ENCODE peak calls at places on chromosome 15, in nine cellular contexts. One of them, this sample, is unnamed.

GRCh38 chr15:32982001-32982400 is 212.5 kb downstream of the FMN1 start:
- DNase-seq in body of pancreas: no peak
- DNase-seq in psoas muscle: no peak
- DNase-seq in stomach: no peak
- DNase-seq in heart right ventricle: no peak
- DNase-seq in CD8-positive, alpha-beta memory T cell: no peak
- DNase-seq in thoracic aorta: no peak
- DNase-seq in fibroblast of lung: no peak
- DNase-seq in lower lobe of right lung: no peak
- DNase-seq in this sample: no peak

GRCh38 chr15:86555939-86556725 is 476.5 kb downstream of the AGBL1 start:
- DNase-seq in stomach: no peak
- DNase-seq in CD8-positive, alpha-beta memory T cell: no peak
- DNase-seq in heart right ventricle: no peak
- DNase-seq in lower lobe of right lung: no peak
- DNase-seq in psoas muscle: no peak
- DNase-seq in fibroblast of lung: peak; percentile 48
- DNase-seq in thoracic aorta: no peak
- DNase-seq in body of pancreas: no peak
- DNase-seq in this sample: no peak

GRCh38 chr15:90340345-90340744 is 11.7 kb upstream of the ZNF774 start:
- DNase-seq in psoas muscle: no peak
- DNase-seq in body of pancreas: no peak
- DNase-seq in fibroblast of lung: no peak
- DNase-seq in stomach: no peak
- DNase-seq in heart right ventricle: no peak
- DNase-seq in CD8-positive, alpha-beta memory T cell: no peak
- DNase-seq in thoracic aorta: no peak
- DNase-seq in lower lobe of right lung: no peak
- DNase-seq in this sample: no peak

GRCh38 chr15:39000008-39000734 is 435.6 kb upstream of the RASGRP1 start:
- DNase-seq in lower lobe of right lung: no peak
- DNase-seq in psoas muscle: no peak
- DNase-seq in stomach: no peak
- DNase-seq in CD8-positive, alpha-beta memory T cell: no peak
- DNase-seq in thoracic aorta: no peak
- DNase-seq in fibroblast of lung: no peak
- DNase-seq in heart right ventricle: no peak
- DNase-seq in body of pancreas: no peak
- DNase-seq in this sample: no peak

GRCh38 chr15:49675051-49675450 is 54.2 kb downstream of the DTWD1 start:
- DNase-seq in CD8-positive, alpha-beta memory T cell: no peak
- DNase-seq in heart right ventricle: no peak
- DNase-seq in stomach: no peak
- DNase-seq in fibroblast of lung: peak; percentile 88
- DNase-seq in lower lobe of right lung: no peak
- DNase-seq in body of pancreas: no peak
- DNase-seq in psoas muscle: no peak
- DNase-seq in thoracic aorta: no peak
- DNase-seq in this sample: peak; percentile 80

GRCh38 chr15:28935316-28935715 is 49.5 kb downstream of the APBA2 start:
- DNase-seq in stomach: no peak
- DNase-seq in fibroblast of lung: no peak
- DNase-seq in lower lobe of right lung: no peak
- DNase-seq in thoracic aorta: no peak
- DNase-seq in heart right ventricle: no peak
- DNase-seq in body of pancreas: no peak
- DNase-seq in psoas muscle: no peak
- DNase-seq in CD8-positive, alpha-beta memory T cell: peak; percentile 12
- DNase-seq in this sample: no peak

GRCh38 chr15:66390670-66391069 is 4.0 kb downstream of the MAP2K1 start:
- DNase-seq in thoracic aorta: no peak
- DNase-seq in CD8-positive, alpha-beta memory T cell: no peak
- DNase-seq in fibroblast of lung: no peak
- DNase-seq in body of pancreas: peak; percentile 59
- DNase-seq in heart right ventricle: no peak
- DNase-seq in stomach: no peak
- DNase-seq in psoas muscle: no peak
- DNase-seq in lower lobe of right lung: no peak
- DNase-seq in this sample: no peak

GRCh38 chr15:59138243-59138642 is 33.3 kb downstream of the CCNB2 start:
- DNase-seq in stomach: peak; percentile 50
- DNase-seq in lower lobe of right lung: peak; percentile 69
- DNase-seq in thoracic aorta: no peak
- DNase-seq in psoas muscle: peak; percentile 29
- DNase-seq in CD8-positive, alpha-beta memory T cell: peak; percentile 15
- DNase-seq in body of pancreas: peak; percentile 36
- DNase-seq in heart right ventricle: peak; percentile 40
- DNase-seq in fibroblast of lung: peak; percentile 25
- DNase-seq in this sample: peak; percentile 3

GRCh38 chr15:78682013-78682651 is 41.1 kb upstream of the CHRNB4 start:
- DNase-seq in stomach: no peak
- DNase-seq in heart right ventricle: no peak
- DNase-seq in CD8-positive, alpha-beta memory T cell: no peak
- DNase-seq in thoracic aorta: no peak
- DNase-seq in body of pancreas: no peak
- DNase-seq in psoas muscle: no peak
- DNase-seq in lower lobe of right lung: no peak
- DNase-seq in fibroblast of lung: no peak
- DNase-seq in this sample: no peak

GRCh38 chr15:78680416-78681068 is 39.5 kb upstream of the CHRNB4 start:
- DNase-seq in thoracic aorta: no peak
- DNase-seq in lower lobe of right lung: peak; percentile 48
- DNase-seq in psoas muscle: no peak
- DNase-seq in stomach: no peak
- DNase-seq in body of pancreas: no peak
- DNase-seq in heart right ventricle: no peak
- DNase-seq in fibroblast of lung: no peak
- DNase-seq in CD8-positive, alpha-beta memory T cell: no peak
- DNase-seq in this sample: no peak

GRCh38 chr15:78679089-78679511 is 38.1 kb upstream of the CHRNB4 start:
- DNase-seq in heart right ventricle: no peak
- DNase-seq in fibroblast of lung: no peak
- DNase-seq in body of pancreas: no peak
- DNase-seq in CD8-positive, alpha-beta memory T cell: no peak
- DNase-seq in stomach: no peak
- DNase-seq in thoracic aorta: no peak
- DNase-seq in psoas muscle: no peak
- DNase-seq in lower lobe of right lung: no peak
- DNase-seq in this sample: no peak

GRCh38 chr15:78682693-78683410 is 41.8 kb upstream of the CHRNB4 start:
- DNase-seq in fibroblast of lung: no peak
- DNase-seq in heart right ventricle: no peak
- DNase-seq in thoracic aorta: no peak
- DNase-seq in body of pancreas: no peak
- DNase-seq in lower lobe of right lung: no peak
- DNase-seq in CD8-positive, alpha-beta memory T cell: no peak
- DNase-seq in stomach: no peak
- DNase-seq in psoas muscle: no peak
- DNase-seq in this sample: no peak

DNA sequence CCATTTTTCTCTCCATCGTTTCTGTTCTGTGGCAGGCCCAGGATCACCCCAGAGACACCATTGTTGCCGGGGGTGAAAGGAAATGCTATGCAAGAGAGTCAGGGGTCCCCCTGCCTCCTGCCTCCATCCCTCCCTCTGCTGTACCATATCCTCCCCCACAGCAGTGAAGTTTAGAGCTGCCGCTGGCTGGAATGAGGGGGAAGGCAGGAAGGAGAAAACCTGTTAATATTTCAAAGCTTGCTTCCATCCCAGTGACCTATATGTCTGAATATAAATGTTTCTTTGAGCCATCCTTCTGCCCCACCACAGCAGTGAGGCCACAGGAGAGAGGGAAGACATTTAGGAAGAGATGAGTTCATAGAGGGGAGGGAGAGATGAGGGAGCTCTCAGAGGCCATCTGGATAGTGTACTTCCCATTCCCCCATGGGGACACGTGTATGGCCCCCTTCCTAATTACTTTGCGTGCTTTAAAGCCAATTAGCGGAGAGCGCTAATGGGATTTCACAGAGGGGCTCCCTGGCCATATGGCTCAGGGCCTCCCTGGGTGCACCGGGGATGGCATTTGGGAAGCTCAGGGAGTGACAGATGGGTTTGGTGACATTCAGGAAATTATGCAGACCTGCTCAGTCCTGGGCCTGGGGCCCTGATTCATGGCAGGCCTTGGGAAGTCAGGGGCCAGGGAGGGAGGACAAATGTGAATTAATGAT is 40.4 kb upstream of the CHRNB4 start:
- DNase-seq in psoas muscle: no peak
- DNase-seq in fibroblast of lung: no peak
- DNase-seq in CD8-positive, alpha-beta memory T cell: no peak
- DNase-seq in body of pancreas: no peak
- DNase-seq in thoracic aorta: no peak
- DNase-seq in heart right ventricle: no peak
- DNase-seq in stomach: no peak
- DNase-seq in lower lobe of right lung: no peak
- DNase-seq in this sample: no peak
- H3K4me1 ChIP-seq in psoas muscle: peaks cover 4% of the 10 kb centered on the region
- H3K4me1 ChIP-seq in fibroblast of lung: no peaks in the 10 kb centered on the region
- H3K4me1 ChIP-seq in CD8-positive, alpha-beta memory T cell: no peaks in the 10 kb centered on the region
- H3K4me1 ChIP-seq in body of pancreas: no peaks in the 10 kb centered on the region
- H3K4me1 ChIP-seq in thoracic aorta: no peaks in the 10 kb centered on the region
- H3K4me1 ChIP-seq in heart right ventricle: no peaks in the 10 kb centered on the region
- H3K4me1 ChIP-seq in stomach: no peaks in the 10 kb centered on the region
- H3K4me1 ChIP-seq in lower lobe of right lung: no peaks in the 10 kb centered on the region
- H3K4me1 ChIP-seq in this sample: peaks cover 2% of the 10 kb centered on the region

GRCh38 chr15:99324082-99324620 is 72.9 kb downstream of the LRRC28 start:
- DNase-seq in thoracic aorta: no peak
- DNase-seq in fibroblast of lung: peak; percentile 95
- DNase-seq in psoas muscle: peak; percentile 23
- DNase-seq in heart right ventricle: no peak
- DNase-seq in CD8-positive, alpha-beta memory T cell: no peak
- DNase-seq in stomach: no peak
- DNase-seq in lower lobe of right lung: no peak
- DNase-seq in body of pancreas: no peak
- DNase-seq in this sample: peak; percentile 93
- H3K4me1 ChIP-seq in thoracic aorta: peaks cover 25% of the 10 kb centered on the region
- H3K4me1 ChIP-seq in fibroblast of lung: no peaks in the 10 kb centered on the region
- H3K4me1 ChIP-seq in psoas muscle: peaks cover 62% of the 10 kb centered on the region
- H3K4me1 ChIP-seq in heart right ventricle: peaks cover 10% of the 10 kb centered on the region
- H3K4me1 ChIP-seq in CD8-positive, alpha-beta memory T cell: no peaks in the 10 kb centered on the region
- H3K4me1 ChIP-seq in stomach: no peaks in the 10 kb centered on the region
- H3K4me1 ChIP-seq in lower lobe of right lung: peaks cover 5% of the 10 kb centered on the region
- H3K4me1 ChIP-seq in body of pancreas: no peaks in the 10 kb centered on the region
- H3K4me1 ChIP-seq in this sample: peaks cover 5% of the 10 kb centered on the region

GRCh38 chr15:98854496-98854895 is 153.1 kb downstream of the PGPEP1L start:
- DNase-seq in fibroblast of lung: no peak
- DNase-seq in lower lobe of right lung: no peak
- DNase-seq in CD8-positive, alpha-beta memory T cell: no peak
- DNase-seq in heart right ventricle: no peak
- DNase-seq in psoas muscle: no peak
- DNase-seq in stomach: peak; percentile 57
- DNase-seq in body of pancreas: no peak
- DNase-seq in thoracic aorta: no peak
- DNase-seq in this sample: no peak

GRCh38 chr15:98855067-98855814 is 152.4 kb downstream of the PGPEP1L start:
- DNase-seq in heart right ventricle: no peak
- DNase-seq in lower lobe of right lung: no peak
- DNase-seq in CD8-positive, alpha-beta memory T cell: no peak
- DNase-seq in psoas muscle: no peak
- DNase-seq in stomach: no peak
- DNase-seq in body of pancreas: no peak
- DNase-seq in thoracic aorta: no peak
- DNase-seq in fibroblast of lung: no peak
- DNase-seq in this sample: no peak

GRCh38 chr15:98858610-98859023 is 149.0 kb downstream of the PGPEP1L start:
- DNase-seq in psoas muscle: no peak
- DNase-seq in heart right ventricle: no peak
- DNase-seq in stomach: no peak
- DNase-seq in body of pancreas: no peak
- DNase-seq in fibroblast of lung: no peak
- DNase-seq in thoracic aorta: no peak
- DNase-seq in lower lobe of right lung: no peak
- DNase-seq in CD8-positive, alpha-beta memory T cell: no peak
- DNase-seq in this sample: no peak

GRCh38 chr15:98855815-98856539 is 151.6 kb downstream of the PGPEP1L start:
- DNase-seq in psoas muscle: no peak
- DNase-seq in thoracic aorta: no peak
- DNase-seq in heart right ventricle: no peak
- DNase-seq in CD8-positive, alpha-beta memory T cell: no peak
- DNase-seq in lower lobe of right lung: no peak
- DNase-seq in body of pancreas: no peak
- DNase-seq in fibroblast of lung: no peak
- DNase-seq in stomach: no peak
- DNase-seq in this sample: no peak

DNA sequence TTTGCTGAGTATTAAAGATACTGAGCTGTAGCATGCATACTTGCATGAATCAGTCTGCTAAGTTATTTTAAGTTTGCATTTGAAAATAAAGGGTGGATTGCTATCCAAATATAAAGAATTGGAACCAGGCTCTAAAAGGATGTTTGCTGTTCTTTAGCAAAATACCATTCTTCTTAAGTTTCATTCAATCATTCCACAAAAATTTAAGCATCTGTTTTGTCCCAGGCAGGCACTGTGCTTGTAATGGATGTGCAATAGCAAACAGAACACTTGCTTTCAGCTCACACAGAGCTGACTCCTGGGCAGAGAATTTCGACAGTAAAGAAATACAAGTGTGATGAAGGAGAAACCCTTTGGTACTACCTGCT is 151.1 kb downstream of the PGPEP1L start:
- DNase-seq in heart right ventricle: no peak
- DNase-seq in stomach: no peak
- DNase-seq in psoas muscle: no peak
- DNase-seq in CD8-positive, alpha-beta memory T cell: no peak
- DNase-seq in lower lobe of right lung: no peak
- DNase-seq in thoracic aorta: no peak
- DNase-seq in fibroblast of lung: peak; percentile 94
- DNase-seq in body of pancreas: no peak
- DNase-seq in this sample: peak; percentile 94
- H3K4me1 ChIP-seq in heart right ventricle: peaks cover 54% of the 10 kb centered on the region
- H3K4me1 ChIP-seq in stomach: peaks cover 78% of the 10 kb centered on the region
- H3K4me1 ChIP-seq in psoas muscle: peaks cover 14% of the 10 kb centered on the region
- H3K4me1 ChIP-seq in CD8-positive, alpha-beta memory T cell: peaks cover 25% of the 10 kb centered on the region
- H3K4me1 ChIP-seq in lower lobe of right lung: peaks cover 52% of the 10 kb centered on the region
- H3K4me1 ChIP-seq in thoracic aorta: peaks cover 89% of the 10 kb centered on the region
- H3K4me1 ChIP-seq in fibroblast of lung: peaks cover 28% of the 10 kb centered on the region
- H3K4me1 ChIP-seq in body of pancreas: peaks cover 82% of the 10 kb centered on the region
- H3K4me1 ChIP-seq in this sample: peaks cover 46% of the 10 kb centered on the region

DNA sequence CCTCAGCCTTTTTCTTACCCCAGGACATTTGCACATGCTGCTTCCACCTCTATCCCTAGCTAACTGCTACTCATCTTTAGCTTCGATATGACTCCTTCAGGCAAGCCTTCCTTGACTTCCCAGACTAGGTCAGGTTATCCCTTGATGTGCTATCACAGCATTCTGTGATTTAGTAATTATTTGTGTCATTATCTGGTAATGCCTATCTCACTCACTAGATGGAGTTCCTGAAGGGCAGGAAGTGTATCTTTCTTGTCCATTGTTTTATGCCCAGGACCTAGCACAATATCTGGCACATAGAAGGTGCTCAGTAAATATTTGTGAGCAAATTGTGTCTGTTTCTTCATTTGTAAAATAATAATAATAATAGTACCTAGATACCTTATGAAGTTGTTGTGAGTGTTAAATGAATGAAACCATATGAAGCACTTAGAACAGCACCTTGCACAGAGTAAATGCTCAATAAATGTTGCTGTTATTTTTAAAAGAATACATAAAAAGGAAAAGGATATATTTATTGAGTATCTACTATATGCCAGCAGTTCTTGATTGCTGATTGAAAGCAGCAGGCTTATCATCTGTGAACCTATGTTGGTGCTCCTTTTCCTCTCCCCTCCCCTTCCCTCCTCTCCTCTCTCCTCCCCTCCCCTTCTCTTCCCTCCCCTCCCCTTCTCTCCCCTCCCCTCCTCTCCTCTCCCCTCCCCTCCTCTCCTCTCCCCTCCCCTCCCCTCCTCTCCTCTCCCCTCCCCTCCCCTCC is 31.5 kb downstream of the SQOR start:
- DNase-seq in fibroblast of lung: no peak
- DNase-seq in lower lobe of right lung: no peak
- DNase-seq in psoas muscle: no peak
- DNase-seq in thoracic aorta: no peak
- DNase-seq in stomach: no peak
- DNase-seq in CD8-positive, alpha-beta memory T cell: no peak
- DNase-seq in heart right ventricle: no peak
- DNase-seq in body of pancreas: no peak
- DNase-seq in this sample: no peak
- H3K4me1 ChIP-seq in fibroblast of lung: no peaks in the 10 kb centered on the region
- H3K4me1 ChIP-seq in lower lobe of right lung: peaks cover 13% of the 10 kb centered on the region
- H3K4me1 ChIP-seq in psoas muscle: peaks cover 14% of the 10 kb centered on the region
- H3K4me1 ChIP-seq in thoracic aorta: peaks cover 21% of the 10 kb centered on the region
- H3K4me1 ChIP-seq in stomach: no peaks in the 10 kb centered on the region
- H3K4me1 ChIP-seq in CD8-positive, alpha-beta memory T cell: no peaks in the 10 kb centered on the region
- H3K4me1 ChIP-seq in heart right ventricle: no peaks in the 10 kb centered on the region
- H3K4me1 ChIP-seq in body of pancreas: no peaks in the 10 kb centered on the region
- H3K4me1 ChIP-seq in this sample: peaks cover 40% of the 10 kb centered on the region